ENCODE peak calls at places on chromosome 18, in four cellular contexts. V, K, T and Q are unnamed samples.

GRCh38 chr18:2070636-2071035 is 500.7 kb downstream of the METTL4 start:
- DNase-seq in V (no peak), K (no peak), T (no peak), Q (no peak)

GRCh38 chr18:74951165-74951760 is 257.7 kb downstream of the PTGR3 start:
- DNase-seq in V (no peak), T (peak), K (peak), Q (peak)

GRCh38 chr18:13471971-13472628 is 253.5 kb downstream of the LDLRAD4 start:
- DNase-seq in V (no peak), T (no peak), K (no peak), Q (peak)

GRCh38 chr18:11391636-11392035 is 217.8 kb upstream of the SLC35G4 start:
- DNase-seq in K (no peak), T (no peak), V (no peak), Q (no peak)

GRCh38 chr18:58967643-58968291 is 103.1 kb downstream of the ZNF532 start:
- DNase-seq in K (no peak), V (no peak), T (no peak), Q (no peak)

GRCh38 chr18:75044296-75044695 is 164.6 kb downstream of the PTGR3 start:
- DNase-seq in T (no peak), V (no peak), K (no peak), Q (no peak)

GRCh38 chr18:64713284-64713683 is 564.4 kb upstream of the LINC00305 start:
- DNase-seq in T (no peak), K (no peak), V (no peak), Q (no peak)

GRCh38 chr18:13614701-13615288 is 111.6 kb downstream of the FAM210A start:
- DNase-seq in V (no peak), K (peak), T (no peak), Q (peak)

GRCh38 chr18:30302181-30302580 is 740.4 kb downstream of the DSC3 start:
- DNase-seq in T (no peak), K (no peak), V (no peak), Q (no peak)

GRCh38 chr18:48544116-48544515 is 5.3 kb downstream of the CTIF start:
- DNase-seq in K (no peak), V (no peak), T (no peak), Q (no peak)

GRCh38 chr18:62837011-62837410 is 121.7 kb downstream of the PHLPP1 start:
- DNase-seq in T (no peak), V (no peak), K (no peak), Q (no peak)

GRCh38 chr18:59272971-59273935 is at the start of gene RAX:
- DNase-seq in T (no peak), K (no peak), V (no peak), Q (peak)

GRCh38 chr18:67805261-67805660 is 288.7 kb upstream of the DSEL start:
- DNase-seq in T (no peak), V (no peak), K (no peak), Q (no peak)